ENCODE peak calls at places on chromosomes 13 and 19, in seven cellular contexts. J is H1, X is K562, Q is SK-N-SH, L is GM12878, G is HepG2, P is HCT116. K is an unnamed sample.
A peak's percentile ranks its signal among the peaks of the same experiment; 100 is the strongest.

GRCh38 chr13:31119966-31120733 is 41.6 kb downstream of the HSPH1 start:
- DNase-seq in J (peak; percentile 32), P (no peak), Q (no peak), G (no peak), X (no peak), L (no peak), K (no peak)

GRCh38 chr19:13665125-13665903 is 99.0 kb upstream of the MRI1 start:
- DNase-seq in J (no peak), Q (no peak), P (no peak), G (no peak), X (no peak), L (peak; percentile 5), K (no peak)

GRCh38 chr13:91368676-91369425 is 21.4 kb downstream of the MIR17HG start:
- DNase-seq in X (no peak), P (no peak), G (no peak), Q (no peak), L (no peak), J (no peak), K (no peak)

GRCh38 chr13:91406619-91407018 is 8.2 kb downstream of the GPC5 start:
- DNase-seq in L (no peak), X (peak; percentile 87), G (peak; percentile 79), J (peak; percentile 63), Q (peak; percentile 21), P (peak; percentile 45), K (no peak)

GRCh38 chr13:96860829-96861228 is 133.4 kb downstream of the OXGR1 start:
- DNase-seq in X (no peak), Q (no peak), G (no peak), L (no peak), P (no peak), J (no peak), K (no peak)

GRCh38 chr13:102978168-102978567 is 88.0 kb downstream of the SLC10A2 start:
- DNase-seq in Q (no peak), G (no peak), X (no peak), P (no peak), J (no peak), L (no peak), K (no peak)

GRCh38 chr13:59356607-59357006 is 807.1 kb downstream of the DIAPH3 start:
- DNase-seq in G (no peak), J (no peak), X (no peak), L (no peak), Q (no peak), P (no peak), K (peak; percentile 6)

GRCh38 chr13:29594310-29594709 is 1.2 kb downstream of the SLC7A1 start:
- DNase-seq in X (no peak), P (no peak), L (peak; percentile 21), Q (peak; percentile 62), G (peak; percentile 81), J (no peak), K (peak; percentile 47)

GRCh38 chr19:15404097-15404779 is 14.6 kb downstream of the AKAP8L start:
- DNase-seq in Q (no peak), L (no peak), G (no peak), J (no peak), P (no peak), X (no peak), K (no peak)

GRCh38 chr13:41458939-41459753 is 1.8 kb downstream of the RGCC start:
- DNase-seq in G (peak; percentile 30), X (peak; percentile 48), J (peak; percentile 59), P (peak; percentile 28), Q (peak; percentile 32), L (no peak), K (peak; percentile 26)

GRCh38 chr13:79503473-79504017 is 22.6 kb downstream of the NDFIP2 start:
- DNase-seq in L (no peak), G (no peak), P (no peak), J (no peak), Q (no peak), X (no peak), K (no peak)

GRCh38 chr13:78410164-78410563 is 193.2 kb downstream of the POU4F1 start:
- DNase-seq in X (no peak), J (no peak), Q (no peak), G (no peak), L (no peak), P (no peak), K (no peak)

GRCh38 chr13:95185851-95186250 is 115.4 kb downstream of the ABCC4 start:
- DNase-seq in X (no peak), L (no peak), G (no peak), J (no peak), Q (no peak), P (no peak), K (no peak)

GRCh38 chr13:99310382-99311031 is 3.3 kb upstream of the GPR183 start:
- DNase-seq in Q (peak; percentile 25), J (no peak), X (no peak), P (no peak), L (no peak), G (no peak), K (no peak)

GRCh38 chr13:110272227-110272626 is 34.7 kb downstream of the COL4A1 start:
- DNase-seq in P (no peak), X (no peak), G (no peak), Q (no peak), J (peak; percentile 17), L (no peak), K (no peak)

GRCh38 chr19:1765182-1765903 is 12.0 kb downstream of the ONECUT3 start:
- DNase-seq in P (no peak), L (no peak), J (peak; percentile 55), Q (peak; percentile 36), X (no peak), G (no peak), K (no peak)

GRCh38 chr19:17105548-17105947 is 30.0 kb downstream of the MYO9B start:
- DNase-seq in Q (no peak), P (no peak), G (no peak), J (no peak), X (no peak), L (peak; percentile 53), K (no peak)

GRCh38 chr19:53912653-53913052 is 3.6 kb downstream of the CACNG7 start:
- DNase-seq in Q (peak; percentile 62), P (no peak), G (no peak), J (peak; percentile 94), L (no peak), X (peak; percentile 70), K (no peak)

GRCh38 chr19:15810335-15810734 is 5.1 kb downstream of the OR10H1 start:
- DNase-seq in Q (no peak), X (peak; percentile 44), P (no peak), J (no peak), G (peak; percentile 24), L (no peak), K (no peak)

GRCh38 chr13:43229506-43229905 is 206.1 kb downstream of the DNAJC15 start:
- DNase-seq in P (no peak), Q (no peak), J (no peak), L (no peak), G (no peak), X (no peak), K (no peak)

GRCh38 chr13:28140433-28141125 is 2.2 kb downstream of the PAN3 start:
- DNase-seq in J (no peak), G (no peak), L (no peak), Q (no peak), X (no peak), P (no peak), K (no peak)

GRCh38 chr13:23921451-23921888 is 24.2 kb upstream of the C1QTNF9B start:
- DNase-seq in J (no peak), P (peak; percentile 23), Q (peak; percentile 36), L (no peak), G (peak; percentile 18), X (peak; percentile 12), K (peak; percentile 61)

GRCh38 chr19:41128692-41129091 is 14.5 kb downstream of the CYP2F1 start:
- DNase-seq in X (no peak), G (no peak), J (no peak), P (no peak), L (no peak), Q (no peak), K (no peak)

GRCh38 chr19:369256-369655 is 24.7 kb upstream of the MIER2 start:
- DNase-seq in J (no peak), P (no peak), L (no peak), G (no peak), X (no peak), Q (no peak), K (no peak)

GRCh38 chr19:43675269-43675879 is 5.4 kb upstream of the PLAUR start:
- DNase-seq in P (peak; percentile 92), L (peak; percentile 34), G (no peak), J (no peak), X (no peak), Q (no peak), K (peak; percentile 48)

GRCh38 chr19:58217607-58218391 is 10.9 kb upstream of the ZNF544 start:
- DNase-seq in Q (no peak), G (no peak), X (no peak), P (no peak), J (no peak), L (no peak), K (no peak)

GRCh38 chr13:27678306-27679040 is 56.8 kb downstream of the POLR1D start:
- DNase-seq in P (no peak), G (no peak), X (peak; percentile 8), L (no peak), J (no peak), Q (no peak), K (no peak)

GRCh38 chr13:73697166-73697565 is 437.0 kb downstream of the KLF12 start:
- DNase-seq in L (no peak), X (no peak), G (no peak), J (no peak), P (no peak), Q (no peak), K (no peak)
- TF ChIP-seq JUND in L (no peak), X (no peak), G (no peak), J (no peak), P (no peak), Q (no peak), K (no peak)

GRCh38 chr13:44578064-44578394 is 1.9 kb upstream of the TSC22D1 start:
- DNase-seq in G (no peak), J (no peak), X (no peak), Q (peak; percentile 79), P (no peak), L (no peak), K (peak; percentile 33)
- TF ChIP-seq JUND in G (no peak), J (peak; percentile 4), X (no peak), Q (no peak), P (no peak), L (no peak), K (no peak)

DNA sequence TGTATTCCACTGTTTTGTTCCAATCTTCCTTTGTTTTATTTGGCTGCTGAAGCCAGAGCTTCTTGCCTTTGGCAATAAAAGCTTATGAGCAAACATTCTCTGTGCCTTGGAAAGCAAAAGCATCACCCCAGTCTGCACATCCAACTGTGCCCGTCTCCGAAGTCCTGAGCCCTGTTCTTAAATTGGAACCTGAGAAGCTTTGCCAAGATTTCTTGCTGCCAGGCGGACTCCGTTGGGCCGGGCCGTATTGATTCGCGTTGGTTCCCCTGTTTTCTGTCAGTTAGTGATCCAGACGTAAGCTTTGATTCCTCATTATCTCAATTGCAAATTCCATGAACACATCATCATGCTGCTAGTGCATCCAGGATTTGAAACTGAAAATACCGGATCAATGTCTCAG is 793.0 kb downstream of the OLFM4 start:
- DNase-seq in Q (no peak), J (no peak), L (no peak), G (no peak), P (no peak), X (no peak), K (no peak)
- TF ChIP-seq JUND in Q (no peak), J (no peak), L (no peak), G (no peak), P (no peak), X (no peak), K (no peak)

DNA sequence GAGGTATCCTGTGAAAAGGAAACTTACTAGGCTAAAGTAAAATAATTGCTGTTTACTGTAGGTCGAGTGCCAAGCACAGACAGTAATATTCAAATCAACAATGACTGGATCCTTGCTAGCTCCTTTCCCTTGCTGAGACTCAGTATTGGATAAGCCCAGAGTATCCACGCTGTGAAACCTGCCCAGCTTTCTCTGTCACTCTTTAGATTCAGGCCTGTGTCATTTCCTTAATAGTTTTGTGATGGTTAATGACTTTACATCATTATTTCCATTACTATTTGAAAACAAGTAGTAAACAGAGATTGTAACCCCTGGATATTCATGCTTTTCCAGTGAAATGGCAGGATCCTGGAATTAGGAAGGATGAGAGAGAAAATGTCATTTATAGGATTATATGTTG is 110.7 kb downstream of the LRCH1 start:
- DNase-seq in X (no peak), Q (no peak), P (no peak), G (no peak), L (no peak), J (no peak), K (no peak)
- TF ChIP-seq JUND in X (no peak), Q (no peak), P (no peak), G (no peak), L (no peak), J (no peak), K (no peak)